ENCODE peak calls at places on chromosomes 13 and 19, in seven cellular contexts. G, P, Q, O, T, Y and X are unnamed samples.

GRCh38 chr19:30450945-30451344 is 78.8 kb downstream of the ZNF536 start:
- DNase-seq in G (no peak), P (no peak), Q (no peak), O (no peak), T (no peak), Y (no peak), X (peak; percentile 32)

GRCh38 chr19:18377026-18377425 is 8.9 kb upstream of the GDF15 start:
- DNase-seq in G (no peak), P (no peak), Q (no peak), O (no peak), T (peak; percentile 49), Y (no peak), X (no peak)

GRCh38 chr19:38417544-38418506 is 8.2 kb downstream of the RASGRP4 start:
- DNase-seq in G (no peak), P (peak; percentile 47), Q (peak; percentile 75), O (no peak), T (peak; percentile 68), Y (no peak), X (peak; percentile 4)

GRCh38 chr13:22055259-22055658 is 384.4 kb downstream of the FGF9 start:
- DNase-seq in G (no peak), P (no peak), Q (no peak), O (no peak), T (no peak), Y (no peak), X (no peak)

GRCh38 chr13:73096173-73097117 is 37.6 kb downstream of the KLF5 start:
- DNase-seq in G (no peak), P (no peak), Q (no peak), O (no peak), T (no peak), Y (no peak), X (no peak)

GRCh38 chr19:43782311-43782660 is 1.5 kb upstream of the KCNN4 start:
- DNase-seq in G (no peak), P (no peak), Q (no peak), O (no peak), T (no peak), Y (no peak), X (no peak)

GRCh38 chr19:6249296-6249695 is 30.5 kb downstream of the MLLT1 start:
- DNase-seq in G (peak; percentile 56), P (no peak), Q (no peak), O (no peak), T (peak; percentile 50), Y (no peak), X (peak; percentile 68)

GRCh38 chr19:3852614-3853254 is 16.1 kb downstream of the ZFR2 start:
- DNase-seq in G (peak; percentile 62), P (no peak), Q (no peak), O (no peak), T (peak; percentile 46), Y (peak; percentile 79), X (no peak)

GRCh38 chr19:36212895-36213294 is 1.6 kb downstream of the ZNF565 start:
- DNase-seq in G (no peak), P (no peak), Q (no peak), O (no peak), T (no peak), Y (no peak), X (no peak)

GRCh38 chr13:85430216-85430615 is 369.0 kb downstream of the SLITRK6 start:
- DNase-seq in G (no peak), P (no peak), Q (no peak), O (no peak), T (no peak), Y (no peak), X (no peak)